ENCODE peak calls at places on chromosomes 11 and 22, in nine cellular contexts. W, F, E, O, I, V, H, U and L are unnamed samples.
A peak's percentile ranks its signal among the peaks of the same experiment; 100 is the strongest.

GRCh38 chr22:38655532-38656255 is 498 bp downstream of the FAM227A start:
- DNase-seq in U (no peak), V (no peak), H (peak; percentile 69), I (no peak), E (no peak), W (no peak), F (no peak), O (peak; percentile 28), L (no peak)

GRCh38 chr11:133821776-133822175 is 23.5 kb downstream of the SPATA19 start:
- DNase-seq in H (no peak), V (peak; percentile 57), F (no peak), O (no peak), I (peak; percentile 32), U (no peak), W (peak; percentile 20), E (peak; percentile 65), L (peak; percentile 20)

GRCh38 chr11:84398017-84398626 is 1112.0 kb upstream of the CCDC90B start:
- DNase-seq in V (no peak), U (no peak), H (no peak), E (no peak), I (no peak), F (no peak), W (peak; percentile 4), O (no peak), L (no peak)

GRCh38 chr11:82960779-82961143 is 59.2 kb downstream of the DDIAS start:
- DNase-seq in U (no peak), E (no peak), I (no peak), F (no peak), O (no peak), V (no peak), H (no peak), W (no peak), L (no peak)

GRCh38 chr11:34632105-34632780 is 11.3 kb downstream of the EHF start:
- DNase-seq in H (no peak), U (no peak), F (no peak), V (no peak), O (no peak), E (peak; percentile 59), I (no peak), W (no peak), L (no peak)

GRCh38 chr22:45217806-45218205 is 22.9 kb downstream of the KIAA0930 start:
- DNase-seq in E (no peak), O (no peak), H (no peak), W (no peak), U (no peak), I (no peak), V (no peak), F (peak; percentile 26), L (no peak)

GRCh38 chr11:120424970-120425332 is 86.6 kb upstream of the GRIK4 start:
- DNase-seq in W (no peak), V (no peak), E (no peak), O (no peak), U (no peak), H (no peak), I (no peak), F (no peak), L (no peak)

GRCh38 chr11:19597194-19597593 is 115.4 kb upstream of the NAV2 start:
- DNase-seq in F (no peak), E (no peak), U (no peak), O (no peak), H (no peak), I (no peak), V (no peak), W (no peak), L (no peak)

GRCh38 chr11:89355649-89356048 is 135.5 kb downstream of the NOX4 start:
- DNase-seq in I (no peak), U (no peak), E (no peak), V (no peak), O (no peak), F (no peak), W (no peak), H (no peak), L (no peak)

GRCh38 chr22:23225724-23226496 is 45.6 kb downstream of the BCR start:
- DNase-seq in U (no peak), I (no peak), W (peak; percentile 24), V (peak; percentile 59), F (no peak), O (no peak), E (peak; percentile 74), H (no peak), L (peak; percentile 77)

GRCh38 chr22:23225337-23225723 is 45.0 kb downstream of the BCR start:
- DNase-seq in U (no peak), O (no peak), H (no peak), I (no peak), W (no peak), E (no peak), V (peak; percentile 54), F (no peak), L (no peak)

GRCh38 chr22:23222875-23223565 is 42.7 kb downstream of the BCR start:
- DNase-seq in W (no peak), O (no peak), I (no peak), U (no peak), F (no peak), V (peak; percentile 60), E (no peak), H (no peak), L (no peak)

GRCh38 chr22:23222033-23222840 is 41.9 kb downstream of the BCR start:
- DNase-seq in O (no peak), I (no peak), V (peak; percentile 61), W (no peak), H (no peak), U (no peak), F (no peak), E (no peak), L (no peak)

GRCh38 chr22:23223566-23224317 is 43.4 kb downstream of the BCR start:
- DNase-seq in W (no peak), F (no peak), V (no peak), U (no peak), I (no peak), H (no peak), O (no peak), E (no peak), L (peak; percentile 26)
- H3K27ac ChIP-seq in W (no peak overlapping the region), F (peak overlapping the region; percentile 84), V (peak overlapping the region; percentile 35), U (no peak overlapping the region), I (no peak overlapping the region), H (peak overlapping the region; percentile 69), O (no peak overlapping the region), E (peak overlapping the region; percentile 72), L (peak overlapping the region; percentile 81)

DNA sequence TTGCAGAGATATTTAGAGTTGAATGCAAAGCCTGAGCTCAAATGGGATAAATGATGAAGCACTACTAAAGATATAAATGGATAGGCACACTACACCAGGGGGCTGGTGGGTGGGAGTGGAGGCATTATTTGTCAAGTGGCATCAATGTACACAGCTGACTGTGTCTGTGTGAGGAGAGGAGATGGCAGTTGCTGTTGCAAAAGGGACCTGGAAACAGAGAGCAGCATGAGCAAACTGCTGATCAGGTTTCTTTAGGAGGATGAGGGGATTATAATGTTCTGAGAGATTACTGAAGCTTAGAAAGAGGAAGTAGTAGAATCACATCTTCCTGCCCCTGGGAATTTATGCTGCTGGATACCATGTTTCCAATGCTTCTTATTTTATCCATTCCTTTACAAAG is 39.4 kb upstream of the LIN7C start:
- DNase-seq in V (no peak), U (no peak), H (no peak), E (no peak), F (no peak), W (no peak), I (no peak), O (no peak), L (no peak)
- TF ChIP-seq EP300 in V (no peak), U (no peak), H (no peak), E (no peak), F (no peak), W (no peak), I (no peak), O (no peak), L (no peak)

DNA sequence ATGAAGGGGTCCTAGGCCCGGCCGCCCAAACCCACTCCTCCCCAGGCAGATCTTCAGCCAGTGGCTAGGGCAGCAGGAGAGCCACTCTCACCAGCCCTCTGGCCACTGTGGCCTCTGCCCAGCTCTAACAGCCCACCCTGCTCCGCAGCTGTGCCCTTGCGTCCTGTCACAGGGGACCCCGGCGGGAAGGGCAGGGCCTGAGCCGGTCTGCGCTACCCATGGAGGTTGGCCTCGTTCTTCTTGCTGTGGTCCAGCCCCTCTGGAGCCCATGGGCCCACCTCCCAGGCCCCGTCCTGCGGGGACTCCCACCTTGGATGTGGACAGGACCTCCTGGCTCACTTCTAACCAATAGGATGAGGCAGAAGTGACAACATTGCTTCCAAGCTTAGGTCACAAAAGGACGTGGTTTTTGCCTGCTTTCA is 38.3 kb upstream of the TH start:
- DNase-seq in E (no peak), W (no peak), V (no peak), U (no peak), O (no peak), F (peak; percentile 77), I (no peak), H (peak; percentile 37), L (no peak)
- H3K27ac ChIP-seq in E (peak overlapping the region; percentile 58), W (no peak overlapping the region), V (no peak overlapping the region), U (no peak overlapping the region), O (no peak overlapping the region), F (no peak overlapping the region), I (no peak overlapping the region), H (no peak overlapping the region), L (peak overlapping the region; percentile 27)

GRCh38 chr22:20437253-20438065 is at the start of gene SCARF2:
- DNase-seq in W (no peak), O (peak; percentile 79), F (peak; percentile 93), V (peak; percentile 89), H (peak; percentile 84), I (no peak), E (no peak), U (no peak), L (peak; percentile 37)
- TF ChIP-seq EP300 in W (no peak), O (no peak), F (no peak), V (no peak), H (no peak), I (no peak), E (no peak), U (no peak), L (no peak)

GRCh38 chr11:77407613-77408012 is 66.3 kb downstream of the PAK1 start:
- DNase-seq in F (no peak), I (no peak), H (no peak), E (peak; percentile 85), V (no peak), O (no peak), W (peak; percentile 17), U (no peak), L (peak; percentile 80)

GRCh38 chr11:77406396-77406795 is 67.5 kb downstream of the PAK1 start:
- DNase-seq in H (no peak), F (no peak), V (no peak), O (no peak), W (no peak), I (no peak), U (no peak), E (no peak), L (no peak)

GRCh38 chr11:77410076-77410827 is 63.6 kb downstream of the PAK1 start:
- DNase-seq in E (no peak), V (no peak), F (no peak), O (no peak), U (no peak), I (no peak), H (no peak), W (no peak), L (no peak)

GRCh38 chr11:77411238-77411637 is 62.7 kb downstream of the PAK1 start:
- DNase-seq in U (no peak), V (no peak), H (peak; percentile 66), I (peak; percentile 16), W (peak; percentile 22), E (no peak), F (no peak), O (peak; percentile 12), L (peak; percentile 38)

DNA sequence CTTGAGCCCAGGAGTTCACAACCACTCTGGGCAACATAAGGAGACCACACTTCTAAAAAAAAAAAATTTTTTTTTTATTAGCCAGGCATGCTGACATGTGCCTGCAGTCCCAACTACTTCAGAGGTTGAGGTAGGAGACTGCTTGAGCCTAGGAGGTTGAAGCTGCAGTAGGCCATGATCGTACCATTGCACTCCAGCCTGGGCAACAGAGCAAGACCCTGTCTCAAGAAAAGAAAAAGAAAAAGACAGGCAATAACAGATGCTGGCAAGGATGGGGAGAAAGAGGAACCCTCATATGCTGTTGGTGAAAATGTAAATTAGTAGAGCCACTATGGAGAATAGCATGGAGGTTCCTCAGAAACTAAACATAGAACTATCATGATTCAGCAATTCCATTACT is 64.8 kb downstream of the PAK1 start:
- DNase-seq in I (no peak), H (no peak), W (no peak), F (no peak), U (no peak), E (no peak), V (no peak), O (no peak), L (no peak)
- H3K27ac ChIP-seq in I (no peak overlapping the region), H (no peak overlapping the region), W (no peak overlapping the region), F (no peak overlapping the region), U (no peak overlapping the region), E (no peak overlapping the region), V (no peak overlapping the region), O (no peak overlapping the region), L (no peak overlapping the region)